ENCODE peak calls at places on chromosomes 4 and X, in four cellular contexts. One of them, this sample, is unnamed.

GRCh38 chr4:84378983-84379382 is 120.1 kb downstream of the NKX6-1 start:
- DNase-seq in activated CD4-positive, alpha-beta T cell treated with anti-CD3 and anti-CD28 coated beads for 24 hours: no peak
- DNase-seq in NCI-H1930: no peak
- DNase-seq in PC-3: no peak
- DNase-seq in this sample: no peak

GRCh38 chrX:154738013-154738738 is 12.7 kb downstream of the GAB3 start:
- DNase-seq in activated CD4-positive, alpha-beta T cell treated with anti-CD3 and anti-CD28 coated beads for 24 hours: no peak
- DNase-seq in NCI-H1930: no peak
- DNase-seq in PC-3: peak; percentile 70
- DNase-seq in this sample: no peak

GRCh38 chr4:183333983-183334382 is 11.8 kb upstream of the CLDN24 start:
- DNase-seq in activated CD4-positive, alpha-beta T cell treated with anti-CD3 and anti-CD28 coated beads for 24 hours: no peak
- DNase-seq in NCI-H1930: no peak
- DNase-seq in PC-3: peak; percentile 82
- DNase-seq in this sample: no peak

GRCh38 chr4:142324572-142324971 is 521.5 kb downstream of the INPP4B start:
- DNase-seq in activated CD4-positive, alpha-beta T cell treated with anti-CD3 and anti-CD28 coated beads for 24 hours: no peak
- DNase-seq in NCI-H1930: no peak
- DNase-seq in PC-3: no peak
- DNase-seq in this sample: no peak

GRCh38 chrX:12115377-12115776 is 22.9 kb upstream of the FRMPD4 start:
- DNase-seq in activated CD4-positive, alpha-beta T cell treated with anti-CD3 and anti-CD28 coated beads for 24 hours: no peak
- DNase-seq in NCI-H1930: no peak
- DNase-seq in PC-3: peak; percentile 34
- DNase-seq in this sample: no peak

GRCh38 chr4:91325495-91325894 is 978.3 kb upstream of the GRID2 start:
- DNase-seq in activated CD4-positive, alpha-beta T cell treated with anti-CD3 and anti-CD28 coated beads for 24 hours: no peak
- DNase-seq in NCI-H1930: no peak
- DNase-seq in PC-3: peak; percentile 59
- DNase-seq in this sample: no peak

GRCh38 chrX:119755981-119756533 is 2.3 kb upstream of the SOWAHD start:
- DNase-seq in activated CD4-positive, alpha-beta T cell treated with anti-CD3 and anti-CD28 coated beads for 24 hours: no peak
- DNase-seq in NCI-H1930: no peak
- DNase-seq in PC-3: no peak
- DNase-seq in this sample: no peak

GRCh38 chr4:120557372-120557771 is 365.2 kb downstream of the PRDM5 start:
- DNase-seq in activated CD4-positive, alpha-beta T cell treated with anti-CD3 and anti-CD28 coated beads for 24 hours: no peak
- DNase-seq in NCI-H1930: no peak
- DNase-seq in PC-3: no peak
- DNase-seq in this sample: no peak

GRCh38 chr4:39061450-39061849 is 582 bp upstream of the KLHL5 start:
- DNase-seq in activated CD4-positive, alpha-beta T cell treated with anti-CD3 and anti-CD28 coated beads for 24 hours: no peak
- DNase-seq in NCI-H1930: no peak
- DNase-seq in PC-3: no peak
- DNase-seq in this sample: no peak

GRCh38 chr4:188246488-188246887 is 107.2 kb downstream of the TRIML1 start:
- DNase-seq in activated CD4-positive, alpha-beta T cell treated with anti-CD3 and anti-CD28 coated beads for 24 hours: no peak
- DNase-seq in NCI-H1930: no peak
- DNase-seq in PC-3: peak; percentile 21
- DNase-seq in this sample: no peak

GRCh38 chr4:8044699-8045098 is 105.0 kb upstream of the AFAP1 start:
- DNase-seq in activated CD4-positive, alpha-beta T cell treated with anti-CD3 and anti-CD28 coated beads for 24 hours: no peak
- DNase-seq in NCI-H1930: peak; percentile 98
- DNase-seq in PC-3: no peak
- DNase-seq in this sample: no peak

GRCh38 chr4:21001490-21001889 is 301.2 kb downstream of the PACRGL start:
- DNase-seq in activated CD4-positive, alpha-beta T cell treated with anti-CD3 and anti-CD28 coated beads for 24 hours: no peak
- DNase-seq in NCI-H1930: no peak
- DNase-seq in PC-3: no peak
- DNase-seq in this sample: no peak

GRCh38 chrX:26586570-26586969 is 370.6 kb downstream of the MAGEB5 start:
- DNase-seq in activated CD4-positive, alpha-beta T cell treated with anti-CD3 and anti-CD28 coated beads for 24 hours: no peak
- DNase-seq in NCI-H1930: no peak
- DNase-seq in PC-3: no peak
- DNase-seq in this sample: no peak

GRCh38 chr4:123744664-123745290 is 348.2 kb downstream of the SPRY1 start:
- DNase-seq in activated CD4-positive, alpha-beta T cell treated with anti-CD3 and anti-CD28 coated beads for 24 hours: no peak
- DNase-seq in NCI-H1930: no peak
- DNase-seq in PC-3: no peak
- DNase-seq in this sample: no peak

GRCh38 chr4:150007512-150007911 is 70.7 kb upstream of the DCLK2 start:
- DNase-seq in activated CD4-positive, alpha-beta T cell treated with anti-CD3 and anti-CD28 coated beads for 24 hours: no peak
- DNase-seq in NCI-H1930: no peak
- DNase-seq in PC-3: peak; percentile 27
- DNase-seq in this sample: no peak

GRCh38 chr4:102638621-102639020 is 122.1 kb downstream of the MANBA start:
- DNase-seq in activated CD4-positive, alpha-beta T cell treated with anti-CD3 and anti-CD28 coated beads for 24 hours: no peak
- DNase-seq in NCI-H1930: no peak
- DNase-seq in PC-3: no peak
- DNase-seq in this sample: no peak

GRCh38 chr4:15443770-15444169 is 15.9 kb downstream of the C1QTNF7 start:
- DNase-seq in activated CD4-positive, alpha-beta T cell treated with anti-CD3 and anti-CD28 coated beads for 24 hours: no peak
- DNase-seq in NCI-H1930: no peak
- DNase-seq in PC-3: no peak
- DNase-seq in this sample: no peak

GRCh38 chr4:36349904-36350554 is 68.6 kb downstream of the DTHD1 start:
- DNase-seq in activated CD4-positive, alpha-beta T cell treated with anti-CD3 and anti-CD28 coated beads for 24 hours: no peak
- DNase-seq in NCI-H1930: no peak
- DNase-seq in PC-3: peak; percentile 4
- DNase-seq in this sample: no peak

GRCh38 chr4:184102927-184103326 is 114.7 kb downstream of the ENPP6 start:
- DNase-seq in activated CD4-positive, alpha-beta T cell treated with anti-CD3 and anti-CD28 coated beads for 24 hours: no peak
- DNase-seq in NCI-H1930: no peak
- DNase-seq in PC-3: no peak
- DNase-seq in this sample: no peak

GRCh38 chrX:4579999-4580398 is 866.5 kb upstream of the PRKX start:
- DNase-seq in activated CD4-positive, alpha-beta T cell treated with anti-CD3 and anti-CD28 coated beads for 24 hours: no peak
- DNase-seq in NCI-H1930: no peak
- DNase-seq in PC-3: no peak
- DNase-seq in this sample: no peak

GRCh38 chr4:155705664-155706063 is 39.0 kb downstream of the GUCY1A1 start:
- DNase-seq in activated CD4-positive, alpha-beta T cell treated with anti-CD3 and anti-CD28 coated beads for 24 hours: no peak
- DNase-seq in NCI-H1930: no peak
- DNase-seq in PC-3: peak; percentile 10
- DNase-seq in this sample: no peak

GRCh38 chr4:104879367-104879766 is 267.3 kb upstream of the TET2 start:
- DNase-seq in activated CD4-positive, alpha-beta T cell treated with anti-CD3 and anti-CD28 coated beads for 24 hours: no peak
- DNase-seq in NCI-H1930: no peak
- DNase-seq in PC-3: peak; percentile 59
- DNase-seq in this sample: no peak

GRCh38 chr4:32025840-32026459 is 1305.8 kb downstream of the PCDH7 start:
- DNase-seq in activated CD4-positive, alpha-beta T cell treated with anti-CD3 and anti-CD28 coated beads for 24 hours: no peak
- DNase-seq in NCI-H1930: no peak
- DNase-seq in PC-3: peak; percentile 51
- DNase-seq in this sample: no peak

GRCh38 chr4:8697826-8698225 is 105.3 kb downstream of the CPZ start:
- DNase-seq in activated CD4-positive, alpha-beta T cell treated with anti-CD3 and anti-CD28 coated beads for 24 hours: no peak
- DNase-seq in NCI-H1930: no peak
- DNase-seq in PC-3: no peak
- DNase-seq in this sample: no peak

GRCh38 chr4:29972121-29972520 is 748.0 kb upstream of the PCDH7 start:
- DNase-seq in activated CD4-positive, alpha-beta T cell treated with anti-CD3 and anti-CD28 coated beads for 24 hours: no peak
- DNase-seq in NCI-H1930: no peak
- DNase-seq in PC-3: peak; percentile 34
- DNase-seq in this sample: no peak

GRCh38 chr4:38560763-38561558 is 103.0 kb upstream of the KLF3 start:
- DNase-seq in activated CD4-positive, alpha-beta T cell treated with anti-CD3 and anti-CD28 coated beads for 24 hours: no peak
- DNase-seq in NCI-H1930: no peak
- DNase-seq in PC-3: peak; percentile 11
- DNase-seq in this sample: no peak